ENCODE peak calls at places on chromosomes 1 and 21, in seven cellular contexts. Y is cardiac muscle cell; V is dorsolateral prefrontal cortex; C is heart right ventricle; X is right lobe of liver; A is naive thymus-derived CD4-positive, alpha-beta T cell; S is fibroblast of lung. Q is an unnamed sample.

GRCh38 chr21:41074607-41075184 is 93.3 kb upstream of the BACE2 start:
- DNase-seq in Y (no peak), V (no peak), C (no peak), X (no peak), A (no peak), S (no peak), Q (no peak)

GRCh38 chr21:39911286-39911685 is 44.0 kb downstream of the PCP4 start:
- DNase-seq in Y (no peak), V (no peak), C (no peak), X (no peak), A (no peak), S (no peak), Q (no peak)

GRCh38 chr1:166730299-166730888 is 108.9 kb upstream of the POGK start:
- DNase-seq in Y (no peak), V (no peak), C (no peak), X (no peak), A (no peak), S (no peak), Q (peak)

GRCh38 chr1:221806984-221807383 is 65.1 kb upstream of the DUSP10 start:
- DNase-seq in Y (no peak), V (no peak), C (no peak), X (no peak), A (no peak), S (no peak), Q (no peak)

GRCh38 chr1:59045137-59045536 is 251.8 kb upstream of the FGGY start:
- DNase-seq in Y (no peak), V (no peak), C (no peak), X (no peak), A (no peak), S (no peak), Q (no peak)

GRCh38 chr1:5067251-5067650 is 412.8 kb downstream of the AJAP1 start:
- DNase-seq in Y (no peak), V (no peak), C (no peak), X (no peak), A (no peak), S (no peak), Q (no peak)

GRCh38 chr1:208233978-208234377 is 10.2 kb downstream of the PLXNA2 start:
- DNase-seq in Y (no peak), V (no peak), C (no peak), X (no peak), A (no peak), S (no peak), Q (no peak)

GRCh38 chr1:220410681-220411080 is 117.3 kb upstream of the MARK1 start:
- DNase-seq in Y (peak), V (no peak), C (no peak), X (no peak), A (no peak), S (peak), Q (no peak)

GRCh38 chr1:31257213-31257612 is 17.5 kb upstream of the NKAIN1 start:
- DNase-seq in Y (no peak), V (no peak), C (no peak), X (no peak), A (no peak), S (no peak), Q (no peak)

GRCh38 chr1:69290266-69290665 is 277.5 kb upstream of the LRRC7 start:
- DNase-seq in Y (peak), V (no peak), C (no peak), X (no peak), A (no peak), S (peak), Q (peak)

GRCh38 chr21:25296239-25296638 is 311.0 kb downstream of the MRPL39 start:
- DNase-seq in Y (peak), V (no peak), C (no peak), X (no peak), A (no peak), S (peak), Q (no peak)

GRCh38 chr1:56491441-56491840 is 87.9 kb downstream of the PLPP3 start:
- DNase-seq in Y (peak), V (no peak), C (no peak), X (no peak), A (no peak), S (peak), Q (peak)

GRCh38 chr1:32937061-32937460 is 27.5 kb downstream of the RNF19B start:
- DNase-seq in Y (no peak), V (no peak), C (no peak), X (no peak), A (no peak), S (no peak), Q (no peak)

GRCh38 chr1:201916649-201917249 is 28.1 kb downstream of the SHISA4 start:
- DNase-seq in Y (peak), V (no peak), C (no peak), X (peak), A (no peak), S (peak), Q (peak)

GRCh38 chr1:228050571-228051181 is 31.8 kb upstream of the ARF1 start:
- DNase-seq in Y (no peak), V (no peak), C (no peak), X (no peak), A (no peak), S (no peak), Q (no peak)

GRCh38 chr1:200610846-200611245 is 9.7 kb downstream of the KIF14 start:
- DNase-seq in Y (no peak), V (no peak), C (no peak), X (no peak), A (no peak), S (peak), Q (no peak)

GRCh38 chr1:94988356-94988755 is 61.4 kb upstream of the CNN3 start:
- DNase-seq in Y (no peak), V (no peak), C (no peak), X (no peak), A (no peak), S (peak), Q (peak)

GRCh38 chr1:222777463-222777862 is 37.4 kb upstream of the DISP1 start:
- DNase-seq in Y (peak), V (no peak), C (no peak), X (no peak), A (no peak), S (peak), Q (no peak)

GRCh38 chr1:16088996-16089395 is 15.5 kb upstream of the FAM131C start:
- DNase-seq in Y (peak), V (no peak), C (no peak), X (no peak), A (no peak), S (peak), Q (peak)

GRCh38 chr1:47755368-47755990 is 241.7 kb downstream of the TRABD2B start:
- DNase-seq in Y (peak), V (peak), C (no peak), X (peak), A (peak), S (no peak), Q (no peak)

GRCh38 chr1:217184854-217185253 is 446.0 kb downstream of the GPATCH2 start:
- DNase-seq in Y (no peak), V (no peak), C (peak), X (no peak), A (no peak), S (no peak), Q (no peak)

GRCh38 chr1:24961961-24962861 is 32.1 kb upstream of the RUNX3 start:
- DNase-seq in Y (no peak), V (no peak), C (no peak), X (peak), A (no peak), S (no peak), Q (no peak)

GRCh38 chr1:42736152-42736551 is 3.9 kb downstream of the CLDN19 start:
- DNase-seq in Y (peak), V (no peak), C (no peak), X (no peak), A (no peak), S (peak), Q (no peak)

GRCh38 chr1:228434674-228435073 is 18.0 kb upstream of the TRIM17 start:
- DNase-seq in Y (no peak), V (no peak), C (no peak), X (no peak), A (no peak), S (peak), Q (no peak)

GRCh38 chr1:28756846-28757245 is 20.1 kb downstream of the YTHDF2 start:
- DNase-seq in Y (peak), V (peak), C (no peak), X (no peak), A (peak), S (no peak), Q (no peak)

GRCh38 chr1:19311503-19311930 is 427 bp downstream of the AKR7A2 start:
- DNase-seq in Y (no peak), V (no peak), C (no peak), X (no peak), A (no peak), S (no peak), Q (no peak)

DNA sequence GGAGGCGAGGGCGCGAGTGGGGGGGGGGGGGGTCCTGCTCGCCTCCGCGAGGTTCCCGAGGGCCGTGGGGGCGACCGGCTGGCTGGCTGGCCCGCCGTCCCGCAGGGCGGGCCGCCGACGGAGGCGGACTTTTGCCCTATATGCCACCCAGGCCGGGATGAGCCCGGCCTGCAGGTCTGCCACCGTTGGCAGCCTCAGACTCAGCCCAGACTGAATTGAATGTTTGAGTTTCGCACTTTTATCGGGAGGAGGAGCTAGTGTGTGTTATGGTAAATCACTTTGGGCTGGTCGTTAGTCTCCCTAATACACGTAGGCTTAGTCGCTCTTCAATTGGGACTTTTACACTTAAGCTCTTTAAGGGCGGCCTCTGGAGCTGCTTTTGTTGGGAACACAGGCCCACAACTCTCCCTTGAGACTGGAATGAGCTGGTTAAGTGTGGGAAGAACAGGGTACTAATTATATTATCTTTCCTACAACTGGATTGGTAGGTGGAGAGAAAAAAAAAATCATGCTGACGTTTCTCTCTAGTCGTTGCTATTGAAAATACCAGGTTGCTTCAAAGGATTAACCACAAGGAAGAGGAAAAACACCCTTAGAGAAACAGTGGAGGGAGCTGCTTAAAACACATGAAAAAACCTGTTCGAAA is 1.3 kb upstream of the IRF2BP2 start:
- DNase-seq in Y (peak), V (no peak), C (peak), X (no peak), A (peak), S (peak), Q (peak)
- H3K4me3 ChIP-seq in Y (peak), V (peak), C (peak), X (peak), A (peak), S (peak), Q (peak)

DNA sequence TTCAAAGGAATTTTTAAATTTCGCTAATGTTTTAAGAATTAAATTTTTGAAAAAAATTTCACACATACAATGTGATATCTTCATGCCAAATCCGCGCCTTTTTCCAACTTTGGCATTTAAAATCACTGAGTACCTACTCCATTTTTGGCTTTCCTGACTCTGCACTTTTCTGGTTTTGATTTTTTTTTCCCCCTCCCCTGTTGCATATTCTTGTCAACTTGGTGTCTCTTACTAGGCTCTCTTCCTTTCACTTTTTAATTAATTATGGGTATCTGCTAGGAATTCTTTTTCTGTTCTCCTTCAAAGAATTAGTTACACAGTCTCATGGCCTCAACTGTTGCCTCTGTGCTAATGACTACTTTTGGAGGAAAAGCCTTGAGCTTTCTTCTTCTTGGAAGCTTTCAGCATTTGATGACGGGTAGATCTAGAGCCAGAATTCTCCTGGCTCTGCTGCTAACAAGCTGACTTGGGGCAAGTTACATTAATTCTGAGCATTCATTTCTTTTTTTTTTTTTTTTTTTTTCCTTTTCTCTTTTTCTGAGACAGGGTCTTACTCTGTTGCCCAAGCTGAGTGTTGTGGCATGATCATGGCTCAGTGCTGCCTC is 1.8 kb downstream of the AGL start:
- DNase-seq in Y (no peak), V (no peak), C (no peak), X (no peak), A (no peak), S (no peak), Q (no peak)
- H3K4me3 ChIP-seq in Y (peak), V (no peak), C (peak), X (peak), A (no peak), S (no peak), Q (no peak)

GRCh38 chr1:155458111-155458510 is 104.5 kb downstream of the ASH1L start:
- DNase-seq in Y (no peak), V (no peak), C (no peak), X (no peak), A (no peak), S (no peak), Q (no peak)
- H3K4me3 ChIP-seq in Y (no peak), V (no peak), C (no peak), X (no peak), A (no peak), S (no peak), Q (no peak)

GRCh38 chr1:203475012-203475981 is at the start of gene PRELP:
- DNase-seq in Y (peak), V (peak), C (peak), X (no peak), A (no peak), S (peak), Q (no peak)
- H3K4me3 ChIP-seq in Y (no peak), V (peak), C (peak), X (no peak), A (no peak), S (peak), Q (no peak)

GRCh38 chr1:53956308-53957168 is 10.4 kb downstream of the LRRC42 start:
- DNase-seq in Y (peak), V (no peak), C (no peak), X (no peak), A (no peak), S (peak), Q (no peak)
- H3K4me3 ChIP-seq in Y (no peak), V (no peak), C (no peak), X (no peak), A (no peak), S (no peak), Q (no peak)